ENCODE peak calls at places on chromosome 6, in nine cellular contexts. K is HepG2, U is pancreas, S is fibroblast of lung, J is neuronal stem cell, P is hepatocyte, F is tibial nerve, T is A549, Q is SJSA1. G is an unnamed sample.
A peak's percentile ranks its signal among the peaks of the same experiment; 100 is the strongest.

GRCh38 chr6:169529931-169530761 is 171.7 kb downstream of the WDR27 start:
- DNase-seq in K (no peak), U (peak; percentile 28), S (peak; percentile 96), J (no peak), P (no peak), F (no peak), T (peak; percentile 39), Q (no peak), G (no peak)

GRCh38 chr6:90496617-90497016 is 90.3 kb downstream of the MAP3K7 start:
- DNase-seq in K (no peak), U (no peak), S (no peak), J (no peak), P (no peak), F (no peak), T (no peak), Q (no peak), G (no peak)

GRCh38 chr6:45946352-45946751 is 69.3 kb downstream of the CLIC5 start:
- DNase-seq in K (peak; percentile 25), U (no peak), S (peak; percentile 73), J (no peak), P (peak; percentile 74), F (peak; percentile 50), T (peak; percentile 3), Q (peak; percentile 80), G (no peak)

GRCh38 chr6:134651519-134651918 is 298.4 kb downstream of the ALDH8A1 start:
- DNase-seq in K (no peak), U (no peak), S (no peak), J (no peak), P (no peak), F (no peak), T (no peak), Q (no peak), G (no peak)

GRCh38 chr6:3431994-3432393 is 24.9 kb downstream of the SLC22A23 start:
- DNase-seq in K (no peak), U (no peak), S (no peak), J (no peak), P (no peak), F (no peak), T (no peak), Q (no peak), G (no peak)

GRCh38 chr6:83860347-83860731 is 850 bp downstream of the CYB5R4 start:
- DNase-seq in K (no peak), U (no peak), S (no peak), J (no peak), P (no peak), F (no peak), T (no peak), Q (no peak), G (no peak)

GRCh38 chr6:168138436-168138835 is 59.4 kb upstream of the FRMD1 start:
- DNase-seq in K (no peak), U (no peak), S (no peak), J (no peak), P (no peak), F (no peak), T (no peak), Q (peak; percentile 23), G (no peak)

GRCh38 chr6:54291146-54291545 is 17.1 kb upstream of the TINAG start:
- DNase-seq in K (no peak), U (no peak), S (peak; percentile 83), J (no peak), P (no peak), F (no peak), T (no peak), Q (no peak), G (peak; percentile 96)

GRCh38 chr6:29792123-29793035 is 35.2 kb upstream of the HLA-G start:
- DNase-seq in K (no peak), U (peak; percentile 87), S (no peak), J (peak; percentile 9), P (peak; percentile 59), F (peak; percentile 40), T (no peak), Q (no peak), G (peak; percentile 32)

GRCh38 chr6:44386364-44386928 is 1.1 kb upstream of the CDC5L start:
- DNase-seq in K (no peak), U (no peak), S (no peak), J (no peak), P (peak; percentile 38), F (peak; percentile 46), T (no peak), Q (peak; percentile 88), G (no peak)

GRCh38 chr6:157235600-157236039 is 87.7 kb downstream of the TMEM242 start:
- DNase-seq in K (peak; percentile 45), U (peak; percentile 73), S (peak; percentile 56), J (peak; percentile 60), P (peak; percentile 78), F (peak; percentile 50), T (peak; percentile 70), Q (no peak), G (no peak)

GRCh38 chr6:99426454-99426762 is 1.3 kb upstream of the PNISR start:
- DNase-seq in K (no peak), U (no peak), S (peak; percentile 5), J (no peak), P (no peak), F (no peak), T (no peak), Q (no peak), G (no peak)

GRCh38 chr6:99422912-99423311 is 2.2 kb downstream of the PNISR start:
- DNase-seq in K (no peak), U (no peak), S (no peak), J (no peak), P (no peak), F (no peak), T (no peak), Q (no peak), G (no peak)

GRCh38 chr6:99424022-99424421 is 1.1 kb downstream of the PNISR start:
- DNase-seq in K (no peak), U (no peak), S (no peak), J (no peak), P (no peak), F (no peak), T (no peak), Q (no peak), G (no peak)

GRCh38 chr6:99425647-99426453 is 742 bp upstream of the PNISR start:
- DNase-seq in K (peak; percentile 91), U (peak; percentile 78), S (peak; percentile 89), J (peak; percentile 87), P (peak; percentile 91), F (peak; percentile 85), T (peak; percentile 93), Q (peak; percentile 87), G (peak; percentile 60)

GRCh38 chr6:99424761-99425646 is at the start of gene PNISR:
- DNase-seq in K (peak; percentile 98), U (peak; percentile 87), S (peak; percentile 98), J (peak; percentile 95), P (peak; percentile 97), F (peak; percentile 98), T (peak; percentile 98), Q (peak; percentile 91), G (peak; percentile 83)
- H3K4me1 ChIP-seq in K (peaks cover 56% of the 10 kb centered on the region), U (peaks cover 44% of the 10 kb centered on the region), S (peaks cover 6% of the 10 kb centered on the region), J (peaks cover 10% of the 10 kb centered on the region), P (peaks cover 21% of the 10 kb centered on the region), F (no peaks in the 10 kb centered on the region), T (peaks cover 23% of the 10 kb centered on the region), Q (peaks cover 15% of the 10 kb centered on the region), G (peaks cover 14% of the 10 kb centered on the region)

DNA sequence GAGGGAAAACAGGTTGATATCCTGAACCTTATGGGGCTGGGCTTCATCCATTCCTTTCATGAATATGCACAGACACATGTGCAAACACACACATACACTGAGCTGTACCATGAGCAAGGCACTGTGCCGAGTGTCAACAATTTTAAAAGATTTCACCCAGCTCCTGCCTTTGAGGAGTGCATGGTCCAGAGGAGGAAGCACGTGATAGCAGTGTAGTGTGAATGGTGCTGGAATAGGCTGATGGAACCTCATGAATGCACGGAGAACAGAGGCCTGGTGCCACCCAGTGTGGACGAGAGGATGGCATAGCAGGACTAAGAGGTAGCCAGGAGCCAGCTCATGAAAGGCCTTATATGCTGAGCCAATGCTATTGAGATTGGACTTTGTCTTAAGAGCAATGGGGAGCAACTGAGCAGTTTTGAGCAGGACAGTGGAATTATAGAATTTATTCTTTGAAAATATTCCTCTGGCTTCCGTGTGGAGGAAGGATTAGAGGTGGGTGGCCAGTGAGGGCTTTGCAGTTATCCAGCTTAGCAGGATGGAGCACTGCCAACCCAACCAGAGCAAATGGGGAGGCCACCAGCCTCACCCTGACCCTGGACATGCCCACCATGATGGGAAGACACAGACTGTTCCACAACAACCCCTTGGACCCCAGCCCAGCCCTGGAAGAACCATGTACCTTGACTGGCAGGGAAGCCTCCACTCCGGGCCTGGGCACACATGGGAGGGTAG is 84.4 kb downstream of the UNC5CL start:
- DNase-seq in K (no peak), U (peak; percentile 55), S (no peak), J (no peak), P (no peak), F (no peak), T (no peak), Q (no peak), G (no peak)
- H3K4me1 ChIP-seq in K (peaks cover 51% of the 10 kb centered on the region), U (peaks cover 12% of the 10 kb centered on the region), S (peaks cover 14% of the 10 kb centered on the region), J (peaks cover 9% of the 10 kb centered on the region), P (peaks cover 19% of the 10 kb centered on the region), F (no peaks in the 10 kb centered on the region), T (peaks cover 59% of the 10 kb centered on the region), Q (peaks cover 80% of the 10 kb centered on the region), G (peaks cover 52% of the 10 kb centered on the region)

GRCh38 chr6:42366999-42367352 is 84.8 kb downstream of the TRERF1 start:
- DNase-seq in K (no peak), U (no peak), S (no peak), J (no peak), P (no peak), F (no peak), T (no peak), Q (no peak), G (no peak)

GRCh38 chr6:42365021-42365420 is 86.7 kb downstream of the TRERF1 start:
- DNase-seq in K (no peak), U (no peak), S (peak; percentile 15), J (no peak), P (no peak), F (no peak), T (no peak), Q (no peak), G (no peak)

GRCh38 chr6:42363906-42364859 is 87.5 kb downstream of the TRERF1 start:
- DNase-seq in K (no peak), U (no peak), S (no peak), J (no peak), P (no peak), F (no peak), T (no peak), Q (no peak), G (no peak)

GRCh38 chr6:42367353-42368011 is 84.2 kb downstream of the TRERF1 start:
- DNase-seq in K (no peak), U (no peak), S (peak; percentile 13), J (no peak), P (no peak), F (no peak), T (no peak), Q (peak; percentile 73), G (no peak)

GRCh38 chr6:42366011-42366705 is 85.6 kb downstream of the TRERF1 start:
- DNase-seq in K (no peak), U (no peak), S (no peak), J (no peak), P (no peak), F (no peak), T (no peak), Q (no peak), G (no peak)
- H3K4me1 ChIP-seq in K (no peaks in the 10 kb centered on the region), U (no peaks in the 10 kb centered on the region), S (peaks cover 8% of the 10 kb centered on the region), J (peaks cover 8% of the 10 kb centered on the region), P (peaks cover 6% of the 10 kb centered on the region), F (no peaks in the 10 kb centered on the region), T (peaks cover 7% of the 10 kb centered on the region), Q (peaks cover 49% of the 10 kb centered on the region), G (peaks cover 13% of the 10 kb centered on the region)

DNA sequence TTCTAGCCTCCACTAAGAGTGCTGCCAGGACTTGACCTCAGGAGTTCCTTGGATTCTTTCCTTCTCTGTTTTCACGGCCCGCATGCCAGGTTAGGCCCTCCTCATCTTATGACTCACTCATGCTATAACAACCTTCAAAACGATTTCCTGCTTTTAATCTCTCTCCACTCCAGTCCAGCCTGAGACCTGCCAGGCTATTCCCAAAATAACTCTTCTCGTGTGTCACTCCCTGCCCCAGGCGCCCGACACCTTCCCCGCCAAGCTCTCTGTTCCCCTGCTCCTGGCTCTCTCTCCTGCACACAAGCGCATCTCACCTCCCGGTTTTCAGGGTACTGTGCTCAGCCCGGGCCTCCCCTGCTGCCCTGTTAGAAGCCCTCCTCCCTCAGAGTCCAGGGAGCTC is 64.1 kb upstream of the RPS6KA2 start:
- DNase-seq in K (no peak), U (no peak), S (peak; percentile 82), J (no peak), P (peak; percentile 41), F (no peak), T (no peak), Q (no peak), G (peak; percentile 72)
- H3K4me1 ChIP-seq in K (no peaks in the 10 kb centered on the region), U (no peaks in the 10 kb centered on the region), S (no peaks in the 10 kb centered on the region), J (peaks cover 14% of the 10 kb centered on the region), P (no peaks in the 10 kb centered on the region), F (no peaks in the 10 kb centered on the region), T (no peaks in the 10 kb centered on the region), Q (peaks cover 7% of the 10 kb centered on the region), G (peaks cover 16% of the 10 kb centered on the region)